ENCODE peak calls at places on chromosomes 12 and 14, in ten cellular contexts. H, A, Q, B, O, N, J, L, T and G are unnamed samples.

GRCh38 chr14:91872517-91873470 is 5.5 kb upstream of the TC2N start:
- DNase-seq in H (peak), A (peak), Q (peak), B (no peak), O (peak), N (peak), J (no peak), L (peak), T (peak), G (no peak)

GRCh38 chr12:121893901-121894540 is 5.4 kb downstream of the PSMD9 start:
- DNase-seq in H (no peak), A (peak), Q (no peak), B (peak), O (no peak), N (no peak), J (no peak), L (peak), T (peak), G (peak)

GRCh38 chr14:54814076-54814475 is 88.5 kb downstream of the GCH1 start:
- DNase-seq in H (no peak), A (no peak), Q (no peak), B (no peak), O (no peak), N (no peak), J (no peak), L (no peak), T (no peak), G (no peak)

GRCh38 chr12:102702447-102703114 is 214.5 kb downstream of the PAH start:
- DNase-seq in H (no peak), A (peak), Q (peak), B (peak), O (peak), N (no peak), J (peak), L (peak), T (peak), G (peak)

GRCh38 chr12:128025856-128026255 is 241.1 kb upstream of the TMEM132C start:
- DNase-seq in H (no peak), A (no peak), Q (no peak), B (peak), O (no peak), N (no peak), J (no peak), L (no peak), T (no peak), G (no peak)

GRCh38 chr14:58108717-58109116 is 43.3 kb downstream of the ARMH4 start:
- DNase-seq in H (no peak), A (no peak), Q (no peak), B (no peak), O (no peak), N (no peak), J (no peak), L (no peak), T (no peak), G (no peak)

GRCh38 chr14:25049127-25049558 is 804 bp downstream of the STXBP6 start:
- DNase-seq in H (no peak), A (no peak), Q (no peak), B (no peak), O (peak), N (no peak), J (peak), L (peak), T (no peak), G (peak)

GRCh38 chr12:93514853-93515252 is 47.5 kb downstream of the MRPL42 start:
- DNase-seq in H (no peak), A (peak), Q (no peak), B (peak), O (no peak), N (no peak), J (no peak), L (peak), T (peak), G (peak)

GRCh38 chr12:66191547-66192126 is 2.6 kb downstream of the IRAK3 start:
- DNase-seq in H (no peak), A (no peak), Q (no peak), B (no peak), O (no peak), N (no peak), J (no peak), L (no peak), T (no peak), G (no peak)

GRCh38 chr14:89455412-89455811 is 38.4 kb upstream of the FOXN3 start:
- DNase-seq in H (no peak), A (no peak), Q (no peak), B (no peak), O (no peak), N (no peak), J (peak), L (no peak), T (no peak), G (no peak)

GRCh38 chr14:86462193-86462592 is 932.2 kb downstream of the FLRT2 start:
- DNase-seq in H (no peak), A (peak), Q (no peak), B (peak), O (no peak), N (no peak), J (no peak), L (peak), T (peak), G (no peak)

GRCh38 chr14:31391977-31392503 is 28.3 kb downstream of the HEATR5A start:
- DNase-seq in H (no peak), A (no peak), Q (no peak), B (no peak), O (no peak), N (no peak), J (no peak), L (no peak), T (no peak), G (no peak)

GRCh38 chr12:27523305-27523641 is 733 bp upstream of the PPFIBP1 start:
- DNase-seq in H (peak), A (no peak), Q (no peak), B (no peak), O (no peak), N (no peak), J (peak), L (no peak), T (no peak), G (no peak)

GRCh38 chr12:27523642-27524488 is at the start of gene PPFIBP1:
- DNase-seq in H (peak), A (peak), Q (peak), B (peak), O (peak), N (peak), J (peak), L (peak), T (peak), G (peak)

GRCh38 chr12:27524839-27525238 is 833 bp downstream of the PPFIBP1 start:
- DNase-seq in H (no peak), A (peak), Q (no peak), B (no peak), O (no peak), N (no peak), J (no peak), L (peak), T (peak), G (no peak)

GRCh38 chr12:27524489-27524835 is 456 bp downstream of the PPFIBP1 start:
- DNase-seq in H (no peak), A (no peak), Q (no peak), B (no peak), O (no peak), N (no peak), J (no peak), L (no peak), T (no peak), G (no peak)

DNA sequence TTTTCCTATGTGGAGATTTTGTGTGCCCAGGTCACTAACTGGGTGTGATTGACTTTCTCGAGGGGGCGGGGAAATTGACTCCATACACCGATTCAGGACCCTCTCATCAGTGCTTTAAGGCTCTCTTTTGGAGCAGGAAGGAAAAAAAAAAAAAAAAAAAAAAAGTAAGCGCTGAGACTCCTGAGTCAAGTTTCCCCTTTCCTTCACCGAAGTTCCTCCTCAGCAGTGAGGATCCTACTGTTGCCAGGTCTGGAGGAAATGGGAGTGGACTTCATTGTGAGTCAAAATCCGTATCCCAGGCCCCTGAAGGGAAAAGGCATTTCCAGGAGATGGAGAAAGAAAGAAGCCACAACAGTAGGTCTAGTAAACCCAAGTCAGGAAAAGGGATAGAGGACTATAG is 1.4 kb downstream of the PPFIBP1 start:
- DNase-seq in H (no peak), A (peak), Q (no peak), B (peak), O (no peak), N (no peak), J (no peak), L (peak), T (peak), G (peak)
- H3K4me3 ChIP-seq in H (no peak), A (peak), Q (no peak), B (peak), O (peak), N (peak), J (peak), L (peak), T (peak), G (peak)

GRCh38 chr12:12715459-12716150 is 1.6 kb upstream of the CDKN1B start:
- DNase-seq in H (no peak), A (peak), Q (no peak), B (no peak), O (no peak), N (no peak), J (no peak), L (no peak), T (no peak), G (peak)
- H3K4me3 ChIP-seq in H (peak), A (peak), Q (no peak), B (no peak), O (no peak), N (peak), J (no peak), L (no peak), T (no peak), G (peak)

GRCh38 chr12:53756300-53757094 is 4.7 kb upstream of the CISTR start:
- DNase-seq in H (no peak), A (no peak), Q (no peak), B (no peak), O (no peak), N (no peak), J (no peak), L (no peak), T (no peak), G (no peak)
- H3K4me3 ChIP-seq in H (peak), A (no peak), Q (no peak), B (no peak), O (no peak), N (no peak), J (no peak), L (no peak), T (no peak), G (no peak)

GRCh38 chr12:114396869-114397719 is 8.8 kb downstream of the TBX5 start:
- DNase-seq in H (no peak), A (no peak), Q (no peak), B (no peak), O (no peak), N (no peak), J (no peak), L (no peak), T (peak), G (no peak)
- H3K4me3 ChIP-seq in H (no peak), A (no peak), Q (no peak), B (no peak), O (no peak), N (peak), J (no peak), L (no peak), T (peak), G (no peak)

GRCh38 chr14:51368721-51369163 is 128.7 kb downstream of the TMX1 start:
- DNase-seq in H (no peak), A (peak), Q (no peak), B (peak), O (no peak), N (no peak), J (no peak), L (peak), T (peak), G (peak)
- H3K4me3 ChIP-seq in H (no peak), A (no peak), Q (no peak), B (no peak), O (no peak), N (no peak), J (no peak), L (no peak), T (no peak), G (no peak)

DNA sequence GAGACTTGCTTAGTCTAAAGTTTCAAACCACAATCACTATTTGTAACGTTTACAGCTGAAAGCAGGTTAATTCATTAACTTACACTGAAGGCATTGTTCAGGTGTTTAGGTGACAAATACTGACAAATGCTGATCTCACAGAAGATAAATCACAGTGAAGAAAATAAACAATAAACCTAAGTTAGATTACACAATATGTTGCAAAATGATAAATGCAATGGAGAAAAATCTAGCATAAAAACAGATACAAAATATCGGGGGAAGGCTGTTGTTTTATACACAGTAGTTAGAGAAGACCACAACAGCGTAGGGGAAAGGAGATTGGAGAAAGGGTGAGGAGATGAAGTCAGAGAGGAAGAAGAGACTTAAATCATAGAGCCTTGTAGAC is 3.0 kb downstream of the SCAF11 start:
- DNase-seq in H (no peak), A (peak), Q (no peak), B (no peak), O (no peak), N (no peak), J (no peak), L (no peak), T (no peak), G (no peak)
- H3K4me3 ChIP-seq in H (no peak), A (no peak), Q (no peak), B (no peak), O (no peak), N (no peak), J (no peak), L (no peak), T (no peak), G (no peak)

DNA sequence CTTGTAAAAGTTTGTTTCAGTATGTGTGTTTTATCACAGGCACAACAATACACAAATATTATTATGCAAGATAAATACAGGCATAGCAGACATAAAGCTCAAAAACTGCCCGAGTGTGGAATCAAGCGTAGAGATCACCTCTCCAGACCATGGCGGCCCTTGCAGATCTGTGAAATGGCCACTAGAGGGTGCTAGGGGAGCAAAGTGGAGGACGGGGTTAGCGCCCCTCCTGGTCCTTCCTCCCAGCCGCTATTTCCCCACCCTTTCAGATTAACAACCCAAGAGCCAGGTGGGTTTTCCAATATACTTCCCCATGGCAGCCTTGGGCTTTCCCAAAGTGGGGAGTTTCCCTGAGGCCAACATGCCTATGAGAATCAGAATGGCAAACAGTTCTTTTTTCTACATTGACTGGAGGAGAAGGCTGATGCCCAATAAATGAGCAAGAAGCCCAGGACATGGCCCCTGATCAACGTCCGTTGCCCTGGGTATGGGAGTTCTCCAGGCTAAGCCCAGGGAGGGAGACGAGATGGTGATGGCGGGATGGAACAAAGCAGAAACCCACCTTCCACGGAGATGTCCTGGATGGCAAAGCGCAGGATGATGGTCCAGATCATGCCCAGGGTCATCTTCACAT is 67.4 kb downstream of the ACTN1 start:
- DNase-seq in H (peak), A (peak), Q (peak), B (peak), O (peak), N (no peak), J (peak), L (peak), T (peak), G (peak)
- H3K4me3 ChIP-seq in H (no peak), A (no peak), Q (no peak), B (no peak), O (no peak), N (no peak), J (no peak), L (no peak), T (no peak), G (no peak)

GRCh38 chr12:54135621-54136027 is 53.2 kb downstream of the SMUG1 start:
- DNase-seq in H (no peak), A (no peak), Q (no peak), B (no peak), O (no peak), N (no peak), J (peak), L (no peak), T (no peak), G (no peak)
- H3K4me3 ChIP-seq in H (no peak), A (no peak), Q (no peak), B (no peak), O (no peak), N (no peak), J (no peak), L (no peak), T (no peak), G (no peak)

GRCh38 chr12:109982211-109982610 is 14.0 kb downstream of the GIT2 start:
- DNase-seq in H (no peak), A (no peak), Q (no peak), B (no peak), O (no peak), N (no peak), J (no peak), L (peak), T (peak), G (peak)

GRCh38 chr12:109983432-109984142 is 12.6 kb downstream of the GIT2 start:
- DNase-seq in H (no peak), A (no peak), Q (peak), B (no peak), O (no peak), N (no peak), J (no peak), L (no peak), T (no peak), G (no peak)

GRCh38 chr12:109981311-109981710 is 14.9 kb downstream of the GIT2 start:
- DNase-seq in H (peak), A (no peak), Q (no peak), B (no peak), O (no peak), N (no peak), J (no peak), L (no peak), T (no peak), G (no peak)
- H3K4me3 ChIP-seq in H (no peak), A (no peak), Q (no peak), B (no peak), O (no peak), N (no peak), J (no peak), L (no peak), T (no peak), G (no peak)

DNA sequence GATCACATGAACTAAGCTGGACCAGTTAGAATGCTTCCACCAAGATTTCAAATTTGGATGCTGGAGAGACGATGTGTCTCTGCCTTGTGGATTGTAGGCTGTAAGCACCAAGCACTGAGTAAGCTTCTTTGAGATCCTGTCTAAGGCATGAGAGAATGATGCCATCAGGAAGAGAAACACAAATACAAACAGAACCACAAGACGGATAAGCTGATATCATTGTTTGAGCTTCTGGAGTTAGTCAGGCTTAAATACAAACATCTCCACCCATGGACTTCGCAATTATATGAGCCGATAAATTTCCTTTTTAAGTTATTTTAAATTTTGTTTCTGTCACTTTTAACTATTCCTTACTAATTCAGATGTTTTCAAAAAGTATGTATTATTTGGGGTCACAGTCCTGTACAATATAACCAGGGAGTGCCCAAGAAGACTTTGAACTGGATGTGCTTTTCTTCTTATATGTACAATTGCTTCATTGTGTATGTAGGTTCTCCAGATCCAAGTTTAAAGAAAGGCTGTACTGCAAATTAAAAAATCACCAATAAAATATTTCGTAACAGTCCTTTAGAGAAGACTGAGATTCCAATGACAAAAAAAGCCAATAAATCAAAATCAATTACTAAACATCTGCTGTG is 274.3 kb downstream of the ADAMTS20 start:
- DNase-seq in H (no peak), A (peak), Q (no peak), B (peak), O (no peak), N (no peak), J (no peak), L (peak), T (peak), G (peak)
- H3K4me3 ChIP-seq in H (no peak), A (no peak), Q (no peak), B (no peak), O (no peak), N (no peak), J (no peak), L (no peak), T (no peak), G (no peak)